ENCODE peak calls at places on chromosomes 2 and 18, in five cellular contexts. O is activated CD4-positive, alpha-beta T cell treated with anti-CD3 and anti-CD28 coated beads, Interleukin-2, amount 50 U/mL, for 48 hours; J is ELF-1; G is erythroblast; E is left lobe of liver. F is an unnamed sample.

GRCh38 chr2:23824777-23825212 is 102.1 kb downstream of the ATAD2B start:
- DNase-seq in O (no peak), J (peak), G (peak), E (no peak), F (no peak)

GRCh38 chr18:845152-845819 is 33.2 kb upstream of the YES1 start:
- DNase-seq in O (no peak), J (no peak), G (no peak), E (no peak), F (no peak)

GRCh38 chr2:43399515-43400245 is 173.3 kb upstream of the ZFP36L2 start:
- DNase-seq in O (no peak), J (no peak), G (no peak), E (no peak), F (no peak)

GRCh38 chr2:101566632-101567228 is 91.8 kb upstream of the RFX8 start:
- DNase-seq in O (no peak), J (no peak), G (no peak), E (no peak), F (no peak)

GRCh38 chr2:181615086-181615635 is 41.7 kb downstream of the CERKL start:
- DNase-seq in O (no peak), J (no peak), G (no peak), E (no peak), F (no peak)

GRCh38 chr2:198490748-198491147 is 686.4 kb downstream of the PLCL1 start:
- DNase-seq in O (no peak), J (no peak), G (no peak), E (no peak), F (no peak)

GRCh38 chr2:239259603-239260298 is 141.1 kb downstream of the HDAC4 start:
- DNase-seq in O (peak), J (no peak), G (no peak), E (peak), F (no peak)

GRCh38 chr2:171159326-171160118 is 1.2 kb downstream of the TLK1 start:
- DNase-seq in O (peak), J (peak), G (peak), E (peak), F (no peak)

GRCh38 chr2:6932833-6933232 is 15.6 kb downstream of the RNF144A start:
- DNase-seq in O (no peak), J (no peak), G (no peak), E (no peak), F (no peak)

GRCh38 chr18:10419420-10420103 is 34.9 kb upstream of the APCDD1 start:
- DNase-seq in O (no peak), J (no peak), G (peak), E (no peak), F (no peak)

GRCh38 chr2:149221898-149222297 is 108.5 kb upstream of the LYPD6 start:
- DNase-seq in O (no peak), J (peak), G (no peak), E (no peak), F (no peak)

GRCh38 chr2:73283545-73284295 is 558 bp downstream of the FBXO41 start:
- DNase-seq in O (peak), J (no peak), G (no peak), E (no peak), F (no peak)

GRCh38 chr2:120767486-120768005 is 31.9 kb downstream of the GLI2 start:
- DNase-seq in O (no peak), J (no peak), G (no peak), E (no peak), F (no peak)

GRCh38 chr2:164523026-164523425 is 98.3 kb downstream of the GRB14 start:
- DNase-seq in O (no peak), J (no peak), G (no peak), E (no peak), F (no peak)

GRCh38 chr2:96852667-96853066 is 5.1 kb downstream of the ANKRD39 start:
- DNase-seq in O (no peak), J (no peak), G (no peak), E (no peak), F (no peak)

GRCh38 chr2:134782107-134782506 is 56.3 kb upstream of the ACMSD start:
- DNase-seq in O (no peak), J (no peak), G (no peak), E (no peak), F (no peak)

GRCh38 chr2:208269091-208269490 is 3.0 kb downstream of the PIKFYVE start:
- DNase-seq in O (no peak), J (peak), G (peak), E (no peak), F (no peak)

GRCh38 chr2:232887171-232887850 is 17.2 kb downstream of the SNORC start:
- DNase-seq in O (no peak), J (no peak), G (no peak), E (peak), F (no peak)

GRCh38 chr2:64913357-64913869 is 75.8 kb upstream of the SLC1A4 start:
- DNase-seq in O (peak), J (peak), G (no peak), E (peak), F (no peak)

GRCh38 chr2:168254158-168254935 is 7.0 kb upstream of the STK39 start:
- DNase-seq in O (no peak), J (no peak), G (no peak), E (no peak), F (no peak)

GRCh38 chr2:71995067-71995665 is 152.5 kb downstream of the CYP26B1 start:
- DNase-seq in O (no peak), J (no peak), G (no peak), E (no peak), F (no peak)

GRCh38 chr2:69169990-69170389 is 157.0 kb downstream of the ANTXR1 start:
- DNase-seq in O (peak), J (no peak), G (no peak), E (no peak), F (no peak)

GRCh38 chr2:136874258-136874657 is 108.9 kb downstream of the THSD7B start:
- DNase-seq in O (no peak), J (no peak), G (no peak), E (no peak), F (no peak)

GRCh38 chr2:218402491-218402901 is 2.8 kb downstream of the CTDSP1 start:
- DNase-seq in O (no peak), J (no peak), G (no peak), E (no peak), F (no peak)

GRCh38 chr18:76169733-76170132 is 325.3 kb downstream of the ZNF516 start:
- DNase-seq in O (no peak), J (no peak), G (no peak), E (no peak), F (no peak)

GRCh38 chr18:77058186-77058847 is 74.3 kb downstream of the MBP start:
- DNase-seq in O (no peak), J (no peak), G (no peak), E (no peak), F (no peak)

GRCh38 chr2:238449909-238450417 is 23.2 kb downstream of the ASB1 start:
- DNase-seq in O (no peak), J (no peak), G (no peak), E (peak), F (peak)

GRCh38 chr2:21866316-21866715 is 742.5 kb downstream of the TDRD15 start:
- DNase-seq in O (no peak), J (peak), G (no peak), E (no peak), F (no peak)

GRCh38 chr2:143683977-143684376 is 554.8 kb downstream of the ARHGAP15 start:
- DNase-seq in O (no peak), J (no peak), G (no peak), E (no peak), F (no peak)

GRCh38 chr2:199862779-199863178 is 11.8 kb upstream of the FTCDNL1 start:
- DNase-seq in O (no peak), J (no peak), G (no peak), E (no peak), F (no peak)

GRCh38 chr2:215830313-215830712 is 183.0 kb downstream of the MREG start:
- DNase-seq in O (no peak), J (no peak), G (peak), E (peak), F (no peak)

GRCh38 chr2:56537756-56538155 is 354.0 kb downstream of the CCDC85A start:
- DNase-seq in O (no peak), J (no peak), G (no peak), E (no peak), F (no peak)

GRCh38 chr2:178553047-178553446 is 72.8 kb downstream of the PLEKHA3 start:
- DNase-seq in O (no peak), J (no peak), G (no peak), E (no peak), F (no peak)

GRCh38 chr2:58571181-58571852 is 330.2 kb upstream of the FANCL start:
- DNase-seq in O (peak), J (peak), G (peak), E (no peak), F (no peak)

GRCh38 chr2:28348149-28348567 is 44.5 kb upstream of the FOSL2 start:
- DNase-seq in O (peak), J (no peak), G (no peak), E (no peak), F (no peak)

GRCh38 chr18:70334728-70335329 is 46.0 kb downstream of the SOCS6 start:
- DNase-seq in O (no peak), J (no peak), G (no peak), E (peak), F (no peak)

F was measured in cerebellar nuclear complex.